ENCODE peak calls at places on chromosomes 16 and 17, in six cellular contexts. X, P, J, H, Y and B are unnamed samples. For H3K4me1, the result is how much of the 10 kb centered on the place peaks cover.

GRCh38 chr17:59825533-59826316 is 67.0 kb downstream of the TUBD1 start:
- DNase-seq in X (no peak), P (peak), J (peak), H (no peak), Y (peak), B (no peak)

GRCh38 chr17:81540676-81541027 is 11.5 kb downstream of the FAAP100 start:
- DNase-seq in X (no peak), P (no peak), J (no peak), H (no peak), Y (no peak), B (no peak)

GRCh38 chr16:69315486-69316311 is 4.5 kb downstream of the VPS4A start:
- DNase-seq in X (no peak), P (no peak), J (no peak), H (no peak), Y (no peak), B (no peak)

GRCh38 chr17:27665549-27665948 is 34.6 kb downstream of the LGALS9 start:
- DNase-seq in X (no peak), P (no peak), J (no peak), H (no peak), Y (no peak), B (no peak)

GRCh38 chr17:82647593-82648164 is 565 bp downstream of the WDR45B start:
- DNase-seq in X (no peak), P (peak), J (peak), H (no peak), Y (peak), B (no peak)

GRCh38 chr17:43431741-43432523 is 33.1 kb downstream of the ARL4D start:
- DNase-seq in X (no peak), P (peak), J (no peak), H (no peak), Y (no peak), B (no peak)

GRCh38 chr17:3213587-3213986 is 6.1 kb downstream of the OR1A1 start:
- DNase-seq in X (peak), P (no peak), J (no peak), H (no peak), Y (no peak), B (no peak)

GRCh38 chr16:31696968-31697743 is 169.5 kb downstream of the AHSP start:
- DNase-seq in X (peak), P (peak), J (no peak), H (no peak), Y (peak), B (no peak)

GRCh38 chr17:64150237-64151015 is 20.5 kb upstream of the ERN1 start:
- DNase-seq in X (no peak), P (peak), J (no peak), H (no peak), Y (no peak), B (no peak)

GRCh38 chr17:28871056-28871579 is 16.3 kb downstream of the ERAL1 start:
- DNase-seq in X (no peak), P (no peak), J (peak), H (no peak), Y (no peak), B (no peak)

DNA sequence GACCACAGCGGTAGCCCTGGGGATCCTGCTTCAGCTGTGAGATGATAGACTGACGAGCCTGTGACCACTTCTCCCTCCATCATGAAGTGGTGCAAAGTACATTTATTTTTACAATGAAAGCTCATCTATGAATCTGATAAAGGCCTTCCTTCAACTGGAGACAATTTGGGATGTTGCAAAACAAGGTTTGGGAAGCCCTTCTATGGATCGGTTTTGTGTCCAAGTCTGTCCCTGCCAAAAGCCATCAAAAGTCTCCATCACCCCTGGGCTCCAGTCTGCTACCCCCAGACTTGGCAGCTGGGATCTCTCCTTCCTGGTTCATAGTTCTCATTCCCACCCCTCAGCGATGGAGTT is 1.9 kb downstream of the ZACN start:
- DNase-seq in X (no peak), P (no peak), J (no peak), H (no peak), Y (no peak), B (no peak)
- H3K4me1 ChIP-seq in X (under half), P (under half), J (under half), H (under half), Y (under half), B (under half)

GRCh38 chr17:48553190-48553547 is 8.3 kb upstream of the HOXB2 start:
- DNase-seq in X (no peak), P (no peak), J (no peak), H (no peak), Y (no peak), B (no peak)
- H3K4me1 ChIP-seq in X (under half), P (half or more), J (under half), H (half or more), Y (under half), B (under half)

DNA sequence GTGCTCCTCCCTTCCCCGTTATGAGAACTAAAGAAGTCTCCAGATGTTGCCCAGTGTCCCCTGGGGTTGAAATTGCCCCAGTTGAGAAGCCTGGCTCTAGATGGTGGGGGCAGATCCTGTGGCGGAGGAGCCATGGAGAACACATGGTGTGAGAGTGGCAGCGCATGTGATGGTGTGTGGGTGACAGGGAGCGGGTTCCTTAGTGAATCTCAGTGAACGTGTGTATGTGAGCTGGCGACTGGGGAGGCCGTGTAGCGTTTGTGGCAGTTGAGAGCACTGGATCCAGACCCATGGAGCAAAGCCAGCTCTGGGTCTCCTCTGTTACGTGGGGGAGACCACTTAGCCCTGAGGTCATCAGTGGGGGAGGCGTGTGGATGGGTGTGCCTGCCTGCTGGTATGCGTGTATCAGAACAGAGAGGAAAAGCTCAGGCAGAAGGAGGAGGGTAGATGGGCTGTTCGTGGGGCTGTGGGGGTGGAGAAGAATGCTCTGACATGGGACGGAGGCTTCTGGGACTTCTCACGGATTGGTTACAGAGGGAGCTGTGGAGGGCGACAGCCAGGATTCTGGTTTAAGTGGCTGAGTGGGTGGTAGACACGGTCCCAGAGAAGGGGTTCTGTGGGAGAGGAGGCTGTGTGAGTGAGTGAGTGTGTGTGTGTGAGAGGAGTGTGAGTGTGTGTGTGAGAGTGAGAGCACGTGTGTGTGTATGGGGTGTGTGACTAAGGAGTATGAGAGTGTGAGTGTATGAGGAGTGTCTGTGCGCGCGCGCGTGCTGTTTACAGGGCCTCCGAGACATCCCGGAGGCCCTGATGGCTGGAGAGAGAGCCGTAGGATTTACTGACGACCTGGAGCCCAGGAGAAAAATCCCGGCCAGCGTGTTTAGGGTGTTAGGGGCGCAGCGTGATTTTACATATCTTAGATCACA is 193.8 kb downstream of the SNX29 start:
- DNase-seq in X (no peak), P (peak), J (no peak), H (no peak), Y (no peak), B (no peak)
- H3K4me1 ChIP-seq in X (under half), P (under half), J (under half), H (under half), Y (under half), B (under half)

DNA sequence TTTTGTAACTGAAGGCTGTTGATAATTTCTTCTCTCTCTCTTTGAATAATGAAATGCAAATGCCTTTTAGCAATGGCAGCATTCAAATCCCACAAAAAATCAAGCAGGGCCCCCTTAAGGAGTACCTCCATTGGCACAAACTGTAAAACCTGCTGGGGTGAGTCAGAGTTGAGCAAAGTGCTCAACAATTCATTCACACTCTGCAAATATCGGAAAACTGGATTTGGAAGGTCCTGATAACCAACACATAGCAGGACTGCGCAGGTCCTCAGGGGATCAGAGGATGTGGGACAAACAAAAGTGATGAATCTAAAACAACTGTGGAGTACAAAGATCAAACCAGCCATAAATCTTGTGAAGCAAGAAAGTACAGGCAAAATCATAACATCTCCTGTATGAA is 5.6 kb downstream of the CMTR2 start:
- DNase-seq in X (no peak), P (no peak), J (no peak), H (no peak), Y (no peak), B (no peak)
- H3K4me1 ChIP-seq in X (under half), P (under half), J (under half), H (under half), Y (under half), B (under half)

GRCh38 chr16:75011634-75012307 is 12.9 kb downstream of the ZNRF1 start:
- DNase-seq in X (peak), P (peak), J (peak), H (no peak), Y (peak), B (peak)

GRCh38 chr16:75007443-75007842 is 8.6 kb downstream of the ZNRF1 start:
- DNase-seq in X (no peak), P (no peak), J (no peak), H (no peak), Y (no peak), B (no peak)

GRCh38 chr16:75014318-75014717 is 15.5 kb downstream of the ZNRF1 start:
- DNase-seq in X (no peak), P (no peak), J (no peak), H (no peak), Y (no peak), B (no peak)

GRCh38 chr16:75012380-75013081 is 13.7 kb downstream of the ZNRF1 start:
- DNase-seq in X (no peak), P (no peak), J (peak), H (no peak), Y (peak), B (no peak)

DNA sequence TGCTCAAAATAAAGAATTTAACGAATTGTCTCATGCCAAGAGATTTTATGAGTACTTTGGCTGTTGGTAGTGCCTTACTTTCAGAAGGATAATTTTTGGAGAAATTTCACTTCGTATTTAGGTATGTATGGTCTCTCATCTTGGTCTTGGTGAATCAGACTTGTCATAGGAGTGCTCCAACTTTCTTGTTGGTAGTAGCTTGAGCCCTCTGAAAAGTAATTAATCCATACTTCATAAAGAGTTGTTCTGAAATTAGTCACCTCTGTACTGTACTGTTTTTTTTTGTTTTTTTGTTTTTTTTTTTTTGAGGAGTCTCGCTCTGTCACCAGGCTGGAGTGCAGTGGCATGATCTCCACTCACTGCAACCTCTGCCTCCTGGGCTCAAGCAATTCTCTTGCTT is 11.6 kb downstream of the ZNRF1 start:
- DNase-seq in X (no peak), P (no peak), J (no peak), H (no peak), Y (no peak), B (no peak)
- H3K4me1 ChIP-seq in X (half or more), P (under half), J (under half), H (half or more), Y (under half), B (under half)

GRCh38 chr16:1101133-1101532 is 5.1 kb upstream of the C1QTNF8 start:
- DNase-seq in X (no peak), P (no peak), J (no peak), H (no peak), Y (no peak), B (no peak)

GRCh38 chr16:1102921-1103648 is 7.0 kb upstream of the C1QTNF8 start:
- DNase-seq in X (no peak), P (peak), J (peak), H (no peak), Y (peak), B (no peak)

GRCh38 chr16:1102333-1102700 is 6.3 kb upstream of the C1QTNF8 start:
- DNase-seq in X (no peak), P (no peak), J (no peak), H (no peak), Y (no peak), B (no peak)

GRCh38 chr16:1100084-1100800 is 4.2 kb upstream of the C1QTNF8 start:
- DNase-seq in X (no peak), P (no peak), J (no peak), H (no peak), Y (no peak), B (no peak)

GRCh38 chr16:1101573-1102332 is 5.7 kb upstream of the C1QTNF8 start:
- DNase-seq in X (no peak), P (no peak), J (no peak), H (no peak), Y (no peak), B (no peak)
- H3K4me1 ChIP-seq in X (under half), P (under half), J (under half), H (under half), Y (under half), B (under half)